ENCODE peak calls at places on chromosome 4, in nine cellular contexts. Y is psoas muscle; O is kidney; K is lower lobe of right lung; E is tibial artery; M is right lobe of liver; W is CD4-positive, alpha-beta T cell; Z is RWPE1; X is right cardiac atrium. G is an unnamed sample.
A peak's percentile ranks its signal among the peaks of the same experiment; 100 is the strongest.

GRCh38 chr4:99763635-99764101 is 53.0 kb upstream of the DAPP1 start:
- DNase-seq in K (no peak), X (peak; percentile 14), M (no peak), Z (peak; percentile 90), E (peak; percentile 48), O (no peak), W (no peak), Y (no peak), G (no peak)

GRCh38 chr4:107453231-107453630 is 266.8 kb downstream of the PAPSS1 start:
- DNase-seq in X (no peak), Y (no peak), W (no peak), E (no peak), M (no peak), O (no peak), Z (no peak), K (no peak), G (no peak)

GRCh38 chr4:2733844-2734574 is 22.1 kb downstream of the TNIP2 start:
- DNase-seq in Z (no peak), X (no peak), M (no peak), W (no peak), E (no peak), K (no peak), Y (no peak), O (no peak), G (no peak)

GRCh38 chr4:19844436-19844835 is 407.3 kb upstream of the SLIT2 start:
- DNase-seq in W (no peak), X (peak; percentile 28), M (no peak), K (no peak), E (no peak), Z (no peak), Y (no peak), O (no peak), G (no peak)

GRCh38 chr4:2686379-2687265 is 69.5 kb downstream of the TNIP2 start:
- DNase-seq in E (no peak), K (peak; percentile 53), M (no peak), Y (no peak), W (no peak), Z (no peak), X (no peak), O (no peak), G (no peak)

GRCh38 chr4:87363552-87363951 is 27.4 kb downstream of the HSD17B11 start:
- DNase-seq in M (no peak), Z (no peak), Y (no peak), O (no peak), W (no peak), E (no peak), X (no peak), K (no peak), G (no peak)

GRCh38 chr4:102610476-102610875 is 109.3 kb downstream of the NFKB1 start:
- DNase-seq in O (no peak), K (no peak), M (no peak), E (no peak), W (no peak), X (no peak), Z (no peak), Y (no peak), G (no peak)

GRCh38 chr4:48939785-48940184 is 33.2 kb upstream of the OCIAD2 start:
- DNase-seq in E (no peak), X (no peak), Y (no peak), K (no peak), Z (peak; percentile 90), O (no peak), M (no peak), W (no peak), G (no peak)

GRCh38 chr4:138919094-138919936 is 96.3 kb upstream of the NOCT start:
- DNase-seq in X (peak; percentile 77), M (peak; percentile 60), Y (peak; percentile 77), E (peak; percentile 32), W (peak; percentile 24), O (peak; percentile 84), Z (peak; percentile 82), K (peak; percentile 81), G (peak; percentile 83)

GRCh38 chr4:1104647-1105046 is 8.7 kb downstream of the RNF212 start:
- DNase-seq in M (peak; percentile 27), K (no peak), Y (no peak), W (no peak), E (no peak), X (no peak), Z (no peak), O (no peak), G (no peak)

GRCh38 chr4:54226399-54227260 is 2.5 kb upstream of the PDGFRA start:
- DNase-seq in E (peak; percentile 79), W (no peak), K (peak; percentile 68), Z (no peak), M (peak; percentile 56), X (peak; percentile 84), Y (peak; percentile 69), O (peak; percentile 92), G (no peak)

GRCh38 chr4:105147226-105148151 is 813 bp downstream of the TET2 start:
- DNase-seq in M (peak; percentile 61), W (peak; percentile 9), K (peak; percentile 47), Z (peak; percentile 25), Y (no peak), E (peak; percentile 30), X (no peak), O (no peak), G (peak; percentile 55)

GRCh38 chr4:3864736-3865721 is 98.8 kb downstream of the ADRA2C start:
- DNase-seq in O (peak; percentile 51), E (no peak), M (no peak), K (peak; percentile 30), Z (no peak), Y (no peak), W (no peak), X (no peak), G (no peak)

GRCh38 chr4:169968999-169969398 is 57.2 kb downstream of the MFAP3L start:
- DNase-seq in M (no peak), O (no peak), Y (no peak), W (no peak), X (no peak), E (no peak), Z (no peak), K (no peak), G (no peak)

GRCh38 chr4:128483041-128483440 is 195.4 kb upstream of the PGRMC2 start:
- DNase-seq in W (no peak), M (no peak), Y (no peak), X (no peak), K (no peak), O (no peak), Z (no peak), E (no peak), G (no peak)

GRCh38 chr4:40626183-40626990 is 3.3 kb downstream of the RBM47 start:
- DNase-seq in O (no peak), K (no peak), E (no peak), M (no peak), Z (no peak), Y (no peak), X (no peak), W (no peak), G (no peak)

GRCh38 chr4:156896536-156896935 is 75.1 kb downstream of the PDGFC start:
- DNase-seq in Y (no peak), K (no peak), O (no peak), M (no peak), W (no peak), Z (no peak), X (no peak), E (no peak), G (no peak)

GRCh38 chr4:138959421-138959820 is 56.2 kb upstream of the NOCT start:
- DNase-seq in W (no peak), Z (no peak), E (no peak), X (no peak), Y (no peak), K (no peak), O (no peak), M (no peak), G (no peak)

GRCh38 chr4:127995776-127996175 is 30.6 kb downstream of the ABHD18 start:
- DNase-seq in Y (no peak), W (no peak), O (no peak), E (no peak), X (no peak), M (no peak), Z (peak; percentile 62), K (peak; percentile 64), G (no peak)

GRCh38 chr4:95470622-95471021 is 78.2 kb downstream of the UNC5C start:
- DNase-seq in W (no peak), Z (no peak), X (no peak), Y (no peak), E (no peak), M (no peak), K (no peak), O (no peak), G (no peak)
- H3K27ac ChIP-seq in W (no peak overlapping the region), Z (no peak overlapping the region), X (no peak overlapping the region), Y (no peak overlapping the region), E (no peak overlapping the region), M (no peak overlapping the region), K (no peak overlapping the region), O (no peak overlapping the region), G (no peak overlapping the region)

DNA sequence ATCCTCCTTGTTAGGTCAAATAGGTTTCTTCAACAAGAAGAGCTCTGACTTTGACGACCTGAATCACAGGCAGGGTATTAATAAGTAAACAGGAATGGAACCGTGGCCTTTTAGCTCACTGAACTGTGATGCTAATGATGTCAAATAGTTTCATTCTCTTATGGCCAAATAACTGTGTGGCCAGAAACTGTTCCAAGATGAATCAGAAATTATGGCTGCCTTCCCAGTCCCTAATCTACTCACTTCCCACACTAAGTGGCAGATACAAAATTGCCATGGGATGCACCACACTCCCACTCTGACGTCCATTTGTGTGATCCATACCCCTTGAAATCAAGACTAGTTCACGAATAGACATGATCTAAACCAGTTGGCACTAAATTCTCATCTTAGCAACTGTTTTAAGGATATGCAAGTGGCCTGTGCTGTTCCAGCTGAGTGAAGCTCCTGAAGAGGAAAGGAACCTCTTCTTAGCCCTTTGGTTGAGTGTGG is 455.4 kb downstream of the IL15 start:
- DNase-seq in O (no peak), Z (peak; percentile 13), M (no peak), E (peak; percentile 30), W (no peak), X (peak; percentile 52), Y (no peak), K (no peak), G (no peak)
- H3K27ac ChIP-seq in O (peak overlapping the region; percentile 39), Z (peak overlapping the region; percentile 90), M (no peak overlapping the region), E (peak overlapping the region; percentile 72), W (no peak overlapping the region), X (peak overlapping the region; percentile 83), Y (peak overlapping the region; percentile 66), K (peak overlapping the region; percentile 25), G (no peak overlapping the region)

GRCh38 chr4:66658809-66659208 is 886.5 kb downstream of the CENPC start:
- DNase-seq in O (no peak), Z (no peak), E (no peak), M (no peak), W (no peak), X (no peak), K (no peak), Y (no peak), G (no peak)

GRCh38 chr4:66653937-66654336 is 891.4 kb downstream of the CENPC start:
- DNase-seq in O (no peak), M (no peak), W (no peak), K (no peak), Z (no peak), E (no peak), Y (no peak), X (no peak), G (no peak)

GRCh38 chr4:66655505-66655904 is 889.8 kb downstream of the CENPC start:
- DNase-seq in E (no peak), Y (no peak), K (no peak), W (no peak), M (no peak), Z (no peak), O (no peak), X (no peak), G (no peak)
- H3K27ac ChIP-seq in E (no peak overlapping the region), Y (no peak overlapping the region), K (no peak overlapping the region), W (no peak overlapping the region), M (no peak overlapping the region), Z (no peak overlapping the region), O (no peak overlapping the region), X (no peak overlapping the region), G (no peak overlapping the region)

GRCh38 chr4:186040316-186040715 is 28.6 kb upstream of the TLR3 start:
- DNase-seq in Z (no peak), X (no peak), W (no peak), K (no peak), O (no peak), E (no peak), M (no peak), Y (no peak), G (no peak)
- H3K27ac ChIP-seq in Z (no peak overlapping the region), X (no peak overlapping the region), W (no peak overlapping the region), K (no peak overlapping the region), O (no peak overlapping the region), E (no peak overlapping the region), M (no peak overlapping the region), Y (no peak overlapping the region), G (no peak overlapping the region)

G was measured in substantia nigra.